ENCODE peak calls at places on chromosome 15, in ten cellular contexts. G, Y, D, J, C, U, X, A, W and E are unnamed samples.
A peak's percentile ranks its signal among the peaks of the same experiment; 100 is the strongest.

GRCh38 chr15:56963719-56964118 is 45.3 kb downstream of the TCF12 start:
- DNase-seq in U (no peak), A (no peak), Y (no peak), D (peak; percentile 48), C (no peak), X (no peak), J (no peak), G (no peak), W (no peak), E (no peak)

GRCh38 chr15:32131803-32132202 is 101.5 kb downstream of the CHRNA7 start:
- DNase-seq in X (peak; percentile 29), G (no peak), C (no peak), A (no peak), U (no peak), W (no peak), J (no peak), Y (no peak), D (no peak), E (no peak)

GRCh38 chr15:89150762-89151305 is 62.6 kb downstream of the ABHD2 start:
- DNase-seq in J (peak; percentile 43), C (no peak), U (no peak), W (no peak), Y (no peak), G (no peak), D (no peak), A (no peak), X (no peak), E (no peak)

GRCh38 chr15:77898811-77899730 is 178.4 kb downstream of the TBC1D2B start:
- DNase-seq in W (no peak), X (peak; percentile 60), U (no peak), C (no peak), G (no peak), Y (no peak), D (no peak), A (no peak), J (no peak), E (no peak)

GRCh38 chr15:90553248-90553745 is 23.6 kb downstream of the CRTC3 start:
- DNase-seq in Y (no peak), D (peak; percentile 91), J (no peak), X (no peak), C (peak; percentile 50), W (no peak), U (no peak), G (no peak), A (peak; percentile 77), E (peak; percentile 93)

GRCh38 chr15:73631915-73632669 is 1.1 kb downstream of the NPTN start:
- DNase-seq in X (no peak), Y (peak; percentile 34), W (peak; percentile 22), D (peak; percentile 72), C (peak; percentile 62), G (no peak), U (no peak), A (peak; percentile 76), J (peak; percentile 21), E (no peak)

GRCh38 chr15:84604804-84605203 is 4.0 kb downstream of the ZSCAN2 start:
- DNase-seq in U (no peak), X (no peak), A (peak; percentile 48), D (no peak), C (no peak), J (no peak), W (peak; percentile 78), G (no peak), Y (no peak), E (no peak)

GRCh38 chr15:91291673-91292072 is 191.6 kb downstream of the SV2B start:
- DNase-seq in A (no peak), W (peak; percentile 15), G (no peak), X (no peak), U (no peak), Y (no peak), C (no peak), J (no peak), D (peak; percentile 41), E (no peak)

GRCh38 chr15:94671845-94672524 is 440.6 kb downstream of the MCTP2 start:
- DNase-seq in C (no peak), A (peak; percentile 57), D (peak; percentile 33), X (no peak), U (no peak), W (no peak), G (peak; percentile 40), Y (no peak), J (no peak), E (no peak)

GRCh38 chr15:90860450-90860849 is 7.9 kb upstream of the FURIN start:
- DNase-seq in W (no peak), G (no peak), Y (no peak), A (no peak), C (no peak), J (no peak), D (no peak), X (no peak), U (no peak), E (no peak)

GRCh38 chr15:50051811-50052419 is 67.1 kb downstream of the ATP8B4 start:
- DNase-seq in C (peak; percentile 51), A (peak; percentile 76), J (peak; percentile 52), U (no peak), G (peak; percentile 51), W (peak; percentile 43), Y (peak; percentile 49), X (no peak), D (peak; percentile 93), E (peak; percentile 61)

GRCh38 chr15:50053457-50053856 is 65.6 kb downstream of the ATP8B4 start:
- DNase-seq in W (no peak), A (no peak), J (no peak), U (no peak), Y (no peak), G (no peak), C (no peak), X (no peak), D (no peak), E (no peak)

GRCh38 chr15:50058231-50058630 is 60.8 kb downstream of the ATP8B4 start:
- DNase-seq in X (no peak), Y (no peak), U (no peak), A (peak; percentile 62), J (no peak), G (no peak), D (peak; percentile 74), W (no peak), C (no peak), E (peak; percentile 17)

GRCh38 chr15:50059203-50059772 is 59.7 kb downstream of the ATP8B4 start:
- DNase-seq in C (no peak), J (no peak), X (no peak), G (no peak), U (no peak), D (no peak), A (no peak), W (no peak), Y (no peak), E (no peak)

DNA sequence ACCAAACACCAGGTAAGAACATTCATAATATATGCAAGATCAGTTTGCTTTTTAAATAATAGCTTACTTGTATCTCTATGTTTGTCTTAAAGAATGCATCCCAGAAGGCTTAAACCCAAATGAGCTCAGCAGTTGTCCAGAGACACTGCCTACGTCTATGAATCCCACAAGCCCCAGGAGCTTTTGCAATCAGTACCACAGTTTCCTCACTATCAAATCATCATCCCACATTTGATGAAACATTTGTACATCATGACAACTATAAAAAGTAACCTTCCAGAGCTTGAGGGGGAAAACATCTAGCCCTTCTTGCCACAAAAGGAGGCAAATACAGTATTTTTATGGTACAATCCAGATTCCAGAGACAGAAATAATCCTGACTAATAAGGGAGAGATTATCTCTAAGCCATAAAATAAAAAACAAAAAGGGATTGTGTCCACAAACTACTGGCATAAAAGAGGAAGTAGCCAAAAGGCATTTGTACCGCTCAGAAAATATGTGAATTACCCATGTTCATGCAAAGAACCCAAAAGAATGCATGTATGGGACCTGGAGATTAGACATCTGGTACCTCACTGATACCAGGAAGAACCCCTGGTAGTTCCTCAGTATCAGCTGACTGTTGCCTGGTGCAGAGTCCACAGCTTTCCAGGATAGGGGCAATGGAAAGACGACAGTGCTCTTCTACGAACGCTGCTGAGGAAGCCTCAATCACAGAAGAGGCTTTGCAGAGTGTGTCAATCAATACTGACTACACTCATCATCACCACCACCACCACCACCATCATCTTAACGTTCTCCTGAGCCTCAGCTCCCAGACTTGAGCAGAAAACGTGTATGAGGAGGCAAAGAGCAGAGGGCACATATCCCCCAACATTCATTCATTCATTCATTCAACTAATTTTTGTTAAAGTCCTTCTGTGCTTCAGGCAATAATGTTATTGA is 63.4 kb downstream of the ATP8B4 start:
- DNase-seq in W (no peak), G (no peak), U (no peak), J (no peak), X (no peak), A (peak; percentile 86), D (peak; percentile 97), C (peak; percentile 23), Y (no peak), E (peak; percentile 3)
- H3K4me3 ChIP-seq in W (no peak overlapping the region), G (no peak overlapping the region), U (no peak overlapping the region), J (no peak overlapping the region), X (peak overlapping the region; percentile 11), A (no peak overlapping the region), D (no peak overlapping the region), C (no peak overlapping the region), Y (no peak overlapping the region), E (no peak overlapping the region)

DNA sequence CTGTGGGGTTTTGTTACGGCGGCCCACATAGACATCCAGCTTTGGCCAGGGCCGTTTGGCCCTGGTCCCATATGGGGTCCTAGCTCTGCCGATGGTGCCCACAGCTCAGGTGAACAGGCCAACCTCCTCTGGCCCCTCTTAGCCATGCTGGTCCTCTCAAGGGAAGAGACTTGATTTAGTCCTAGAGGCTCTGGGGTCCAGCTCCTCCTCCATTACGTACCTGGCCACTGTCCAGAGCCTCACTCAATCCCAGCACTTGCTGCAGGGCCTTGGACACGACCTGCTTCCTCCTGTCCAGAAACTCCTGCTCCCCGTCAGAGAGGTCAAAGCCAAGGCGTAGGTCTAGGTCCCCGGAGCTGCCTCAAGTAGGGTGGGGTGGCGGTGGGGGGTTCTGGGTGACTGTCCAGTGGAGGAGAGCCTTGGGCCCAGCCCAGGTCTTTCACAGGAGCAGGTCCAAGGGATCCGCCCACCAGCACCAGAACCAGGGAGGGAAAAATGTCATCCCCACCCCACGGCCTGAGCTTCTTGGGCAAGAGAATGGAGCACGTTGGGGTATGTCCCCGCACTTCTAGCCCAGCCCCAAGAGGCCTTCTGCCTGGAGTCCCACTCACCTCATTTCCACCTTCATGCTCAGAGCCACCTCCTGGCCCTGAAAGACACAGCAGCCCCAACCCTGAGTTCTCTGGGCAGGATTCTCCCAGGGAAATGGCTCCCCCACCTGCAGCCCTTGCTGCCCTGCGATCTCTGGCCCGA is 6.8 kb downstream of the PLA2G4F start:
- DNase-seq in W (no peak), Y (no peak), A (no peak), X (peak; percentile 66), U (no peak), D (no peak), C (no peak), J (no peak), G (no peak), E (no peak)
- TF ChIP-seq CTCF in W (no peak), Y (no peak), A (no peak), X (no peak), U (no peak), D (no peak), C (no peak), J (no peak), G (no peak), E (no peak)

GRCh38 chr15:96408591-96409183 is 78.2 kb downstream of the NR2F2 start:
- DNase-seq in D (no peak), Y (no peak), G (no peak), W (no peak), U (no peak), C (no peak), J (no peak), X (no peak), A (no peak), E (no peak)
- H3K4me3 ChIP-seq in D (peak overlapping the region; percentile 8), Y (no peak overlapping the region), G (no peak overlapping the region), W (no peak overlapping the region), U (no peak overlapping the region), C (no peak overlapping the region), J (peak overlapping the region; percentile 11), X (no peak overlapping the region), A (no peak overlapping the region), E (no peak overlapping the region)

GRCh38 chr15:69380100-69380725 is 33.9 kb upstream of the KIF23 start:
- DNase-seq in X (no peak), J (no peak), A (no peak), W (no peak), G (no peak), Y (no peak), D (peak; percentile 41), U (no peak), C (no peak), E (no peak)
- TF ChIP-seq CTCF in X (no peak), J (no peak), A (peak; percentile 17), W (no peak), G (no peak), Y (no peak), D (peak; percentile 50), U (no peak), C (no peak), E (peak; percentile 34)